ENCODE peak calls at places on chromosomes 3 and 15, in nine cellular contexts. U, A, T, P, S, V, L, I and D are unnamed samples. For H3K9me3, the result is how much of the 10 kb centered on the place peaks cover.

GRCh38 chr3:179105881-179106280 is 34.3 kb upstream of the ZMAT3 start:
- DNase-seq in A (no peak), U (no peak), S (no peak), P (no peak), I (no peak), V (no peak), L (no peak), T (no peak), D (no peak)

GRCh38 chr3:53730565-53730964 is 115.7 kb downstream of the CHDH start:
- DNase-seq in L (no peak), T (peak), V (peak), S (peak), A (no peak), U (no peak), I (no peak), P (no peak), D (peak)

GRCh38 chr15:29844290-29844903 is 22.1 kb upstream of the TJP1 start:
- DNase-seq in P (no peak), S (no peak), A (no peak), T (no peak), U (no peak), I (no peak), V (peak), L (no peak), D (no peak)

GRCh38 chr3:85360742-85361387 is 402.1 kb downstream of the CADM2 start:
- DNase-seq in A (peak), S (peak), P (peak), T (peak), V (peak), I (no peak), U (peak), L (no peak), D (no peak)

GRCh38 chr3:32276279-32276841 is 37.9 kb downstream of the CMTM8 start:
- DNase-seq in A (no peak), P (no peak), U (no peak), V (peak), L (no peak), S (no peak), I (peak), T (no peak), D (no peak)

GRCh38 chr15:39629906-39630305 is 49.0 kb downstream of the THBS1 start:
- DNase-seq in T (no peak), V (no peak), A (no peak), P (no peak), U (no peak), S (no peak), I (peak), L (no peak), D (no peak)

GRCh38 chr15:51861557-51862350 is 32.3 kb downstream of the TMOD3 start:
- DNase-seq in P (no peak), T (no peak), V (no peak), L (peak), A (no peak), U (no peak), I (no peak), S (no peak), D (no peak)

GRCh38 chr3:108450444-108450843 is 60.0 kb downstream of the MYH15 start:
- DNase-seq in T (no peak), L (no peak), I (no peak), V (no peak), U (no peak), S (no peak), P (no peak), A (no peak), D (no peak)

GRCh38 chr15:66838202-66838601 is 136.2 kb downstream of the SMAD6 start:
- DNase-seq in V (no peak), I (no peak), T (no peak), S (no peak), A (no peak), L (no peak), U (no peak), P (no peak), D (no peak)

GRCh38 chr3:46280105-46280797 is 38.0 kb downstream of the CCR3 start:
- DNase-seq in V (peak), S (no peak), T (no peak), I (no peak), L (peak), A (peak), U (no peak), P (no peak), D (no peak)

GRCh38 chr3:63228677-63229076 is 49.4 kb upstream of the SYNPR start:
- DNase-seq in A (peak), S (no peak), I (no peak), T (no peak), U (peak), V (peak), P (peak), L (no peak), D (peak)

GRCh38 chr3:192957441-192957951 is 39.8 kb upstream of the MB21D2 start:
- DNase-seq in A (peak), I (no peak), V (peak), L (no peak), S (no peak), T (peak), P (no peak), U (no peak), D (peak)

GRCh38 chr3:101383156-101383575 is 62.8 kb upstream of the IMPG2 start:
- DNase-seq in P (no peak), A (no peak), U (peak), L (no peak), S (peak), T (no peak), I (no peak), V (peak), D (no peak)

GRCh38 chr3:73056365-73057150 is 4.9 kb upstream of the EBLN2 start:
- DNase-seq in U (no peak), T (no peak), V (no peak), P (no peak), A (no peak), I (no peak), L (no peak), S (no peak), D (no peak)

GRCh38 chr15:58517682-58518525 is 86.1 kb downstream of the LIPC start:
- DNase-seq in I (no peak), U (peak), S (no peak), T (no peak), A (peak), V (no peak), P (no peak), L (no peak), D (no peak)

GRCh38 chr3:3893590-3893989 is 94.4 kb downstream of the LRRN1 start:
- DNase-seq in S (no peak), I (no peak), L (no peak), U (no peak), P (no peak), V (no peak), A (no peak), T (no peak), D (no peak)

GRCh38 chr15:59199775-59200465 is 6.7 kb upstream of the LDHAL6B start:
- DNase-seq in U (no peak), T (no peak), L (no peak), A (no peak), V (peak), S (no peak), P (no peak), I (no peak), D (no peak)

GRCh38 chr3:84960994-84961393 is 2.2 kb downstream of the CADM2 start:
- DNase-seq in L (no peak), A (no peak), S (no peak), P (no peak), I (no peak), U (no peak), V (no peak), T (no peak), D (no peak)

GRCh38 chr3:143601738-143602480 is 246.4 kb downstream of the SLC9A9 start:
- DNase-seq in A (peak), I (peak), S (no peak), L (no peak), V (peak), U (no peak), P (no peak), T (no peak), D (peak)

GRCh38 chr3:154886437-154886836 is 193.7 kb upstream of the MME start:
- DNase-seq in A (peak), P (no peak), U (no peak), L (no peak), V (peak), S (no peak), I (no peak), T (no peak), D (no peak)

GRCh38 chr15:74208901-74209559 is 6.4 kb upstream of the STRA6 start:
- DNase-seq in I (no peak), S (no peak), A (peak), V (peak), T (no peak), L (no peak), P (no peak), U (peak), D (no peak)

DNA sequence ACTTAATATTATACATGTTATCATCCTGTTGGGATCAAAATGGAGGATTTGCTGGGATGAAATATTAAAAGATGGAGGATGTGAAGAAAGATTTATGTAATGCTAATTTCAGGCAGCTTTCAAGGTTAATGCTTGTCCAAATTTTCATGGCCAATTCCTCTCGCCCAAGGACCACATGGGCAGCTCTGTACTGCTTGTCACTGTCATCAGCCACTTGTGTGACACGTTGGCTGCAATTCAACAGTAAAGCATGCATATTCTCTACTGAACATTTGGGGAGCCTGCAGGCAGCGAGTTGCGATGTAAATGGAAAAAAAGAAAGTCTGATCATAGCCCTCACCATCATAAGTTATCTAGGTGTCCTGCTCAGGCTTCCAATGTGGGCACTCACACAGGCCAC is 1026.8 kb upstream of the NR2F2 start:
- DNase-seq in T (no peak), S (no peak), P (no peak), I (no peak), U (peak), L (no peak), V (no peak), A (no peak), D (no peak)
- H3K4me3 ChIP-seq in T (no peak), S (no peak), P (no peak), I (no peak), U (no peak), L (no peak), V (no peak), A (no peak), D (no peak)

GRCh38 chr15:27234593-27234992 is 263.6 kb downstream of the GABRG3 start:
- DNase-seq in A (no peak), U (no peak), S (no peak), I (no peak), L (no peak), T (no peak), V (peak), P (no peak), D (no peak)

GRCh38 chr15:27235161-27235560 is 264.2 kb downstream of the GABRG3 start:
- DNase-seq in P (no peak), I (no peak), L (no peak), U (no peak), T (no peak), A (no peak), S (no peak), V (no peak), D (no peak)

GRCh38 chr15:27238209-27238608 is 267.2 kb downstream of the GABRG3 start:
- DNase-seq in P (no peak), I (no peak), S (no peak), V (no peak), U (no peak), L (no peak), T (no peak), A (no peak), D (no peak)

GRCh38 chr15:27235689-27236088 is 264.7 kb downstream of the GABRG3 start:
- DNase-seq in A (no peak), I (no peak), L (no peak), V (no peak), P (no peak), T (no peak), U (no peak), S (no peak), D (no peak)

DNA sequence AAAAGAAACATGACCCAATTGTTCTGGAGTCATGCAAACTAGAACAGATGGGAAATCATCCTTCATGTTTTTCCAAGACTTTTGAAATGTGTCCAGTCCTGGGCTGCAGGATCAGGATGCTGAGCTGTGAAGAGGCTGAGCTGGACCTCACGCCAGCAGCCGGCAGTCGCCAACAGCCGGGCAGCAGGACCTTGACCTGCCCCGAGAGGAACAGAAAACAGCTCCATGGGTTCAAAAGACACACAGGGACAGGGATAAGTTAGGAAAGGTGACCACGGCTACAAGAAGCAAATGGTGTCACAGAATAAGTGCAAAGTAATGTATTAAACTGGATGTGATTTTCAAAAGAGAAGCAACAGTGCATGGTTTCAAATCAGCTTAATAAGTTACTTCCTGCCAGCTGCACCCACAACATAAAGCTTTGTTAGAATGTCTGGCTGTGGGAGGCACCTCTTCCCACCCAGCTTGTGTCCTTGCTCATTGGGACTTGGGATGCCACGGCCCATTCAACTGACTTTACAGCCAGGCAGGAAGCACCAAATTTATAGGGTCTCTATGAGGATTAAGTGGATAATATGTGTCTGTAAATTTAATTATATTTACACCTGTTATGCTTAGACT is 266.4 kb downstream of the GABRG3 start:
- DNase-seq in T (no peak), I (no peak), V (no peak), U (no peak), A (no peak), P (no peak), L (no peak), S (no peak), D (no peak)
- H3K9me3 ChIP-seq in T (under half), I (under half), V (under half), U (under half), A (under half), P (under half), L (under half), S (under half), D (under half)

GRCh38 chr3:191263365-191263764 is 64.3 kb downstream of the OSTN start:
- DNase-seq in U (no peak), L (no peak), V (no peak), S (no peak), T (no peak), I (no peak), A (no peak), P (no peak), D (no peak)
- H3K4me3 ChIP-seq in U (no peak), L (no peak), V (no peak), S (no peak), T (no peak), I (no peak), A (no peak), P (no peak), D (no peak)

GRCh38 chr15:56228352-56228751 is 15.3 kb downstream of the RFX7 start:
- DNase-seq in L (no peak), U (no peak), A (no peak), V (no peak), P (no peak), S (no peak), T (no peak), I (no peak), D (no peak)
- H3K9me3 ChIP-seq in L (under half), U (under half), A (under half), V (under half), P (under half), S (under half), T (under half), I (under half), D (under half)

GRCh38 chr3:126555795-126556636 is 2.7 kb downstream of the C3orf22 start:
- DNase-seq in A (no peak), U (no peak), V (no peak), P (no peak), I (no peak), S (peak), L (no peak), T (no peak), D (no peak)
- H3K4me3 ChIP-seq in A (no peak), U (no peak), V (no peak), P (no peak), I (no peak), S (no peak), L (no peak), T (no peak), D (no peak)

GRCh38 chr3:44712455-44713075 is at the start of gene ZNF502:
- DNase-seq in A (peak), I (peak), L (peak), V (peak), S (peak), P (peak), T (peak), U (peak), D (peak)
- H3K9me3 ChIP-seq in A (under half), I (under half), L (under half), V (under half), S (under half), P (under half), T (half or more), U (under half), D (under half)